ENCODE peak calls at places on chromosome 22, in five cellular contexts. One of them, this sample, is unnamed.

GRCh38 chr22:44821741-44822425 is 69.5 kb downstream of the ARHGAP8 start:
- DNase-seq in ovary: no peak
- DNase-seq in suprapubic skin: no peak
- DNase-seq in heart left ventricle: no peak
- DNase-seq in IMR-90: no peak
- DNase-seq in this sample: no peak

GRCh38 chr22:41542224-41542623 is 2.0 kb downstream of the POLR3H start:
- DNase-seq in ovary: no peak
- DNase-seq in suprapubic skin: no peak
- DNase-seq in heart left ventricle: no peak
- DNase-seq in IMR-90: no peak
- DNase-seq in this sample: no peak

GRCh38 chr22:31646186-31647019 is 15.6 kb downstream of the PISD start:
- DNase-seq in ovary: no peak
- DNase-seq in suprapubic skin: no peak
- DNase-seq in heart left ventricle: no peak
- DNase-seq in IMR-90: peak
- DNase-seq in this sample: peak

GRCh38 chr22:27870234-27871191 is 48.5 kb downstream of the PITPNB start:
- DNase-seq in ovary: no peak
- DNase-seq in suprapubic skin: no peak
- DNase-seq in heart left ventricle: no peak
- DNase-seq in IMR-90: no peak
- DNase-seq in this sample: no peak

GRCh38 chr22:22886546-22886945 is 1.1 kb upstream of the IGLL5 start:
- DNase-seq in ovary: no peak
- DNase-seq in suprapubic skin: peak
- DNase-seq in heart left ventricle: no peak
- DNase-seq in IMR-90: no peak
- DNase-seq in this sample: no peak

GRCh38 chr22:44661070-44661469 is 40.9 kb upstream of the PRR5 start:
- DNase-seq in ovary: no peak
- DNase-seq in suprapubic skin: no peak
- DNase-seq in heart left ventricle: peak
- DNase-seq in IMR-90: no peak
- DNase-seq in this sample: no peak

GRCh38 chr22:23169032-23169384 is 11.3 kb upstream of the BCR start:
- DNase-seq in ovary: no peak
- DNase-seq in suprapubic skin: no peak
- DNase-seq in heart left ventricle: no peak
- DNase-seq in IMR-90: no peak
- DNase-seq in this sample: no peak

GRCh38 chr22:37336474-37337028 is 54.2 kb downstream of the CYTH4 start:
- DNase-seq in ovary: no peak
- DNase-seq in suprapubic skin: no peak
- DNase-seq in heart left ventricle: no peak
- DNase-seq in IMR-90: no peak
- DNase-seq in this sample: no peak

GRCh38 chr22:37546436-37547248 is 13.6 kb upstream of the CDC42EP1 start:
- DNase-seq in ovary: peak
- DNase-seq in suprapubic skin: no peak
- DNase-seq in heart left ventricle: peak
- DNase-seq in IMR-90: peak
- DNase-seq in this sample: peak

GRCh38 chr22:27718186-27719032 is 83.1 kb downstream of the MN1 start:
- DNase-seq in ovary: peak
- DNase-seq in suprapubic skin: peak
- DNase-seq in heart left ventricle: peak
- DNase-seq in IMR-90: peak
- DNase-seq in this sample: peak

GRCh38 chr22:32677876-32678275 is 123.6 kb upstream of the TIMP3 start:
- DNase-seq in ovary: no peak
- DNase-seq in suprapubic skin: no peak
- DNase-seq in heart left ventricle: no peak
- DNase-seq in IMR-90: no peak
- DNase-seq in this sample: no peak

GRCh38 chr22:37500745-37501144 is 14.6 kb upstream of the MFNG start:
- DNase-seq in ovary: no peak
- DNase-seq in suprapubic skin: no peak
- DNase-seq in heart left ventricle: no peak
- DNase-seq in IMR-90: no peak
- DNase-seq in this sample: no peak

GRCh38 chr22:41397143-41397811 is 15.5 kb downstream of the TEF start:
- DNase-seq in ovary: no peak
- DNase-seq in suprapubic skin: no peak
- DNase-seq in heart left ventricle: no peak
- DNase-seq in IMR-90: no peak
- DNase-seq in this sample: no peak

GRCh38 chr22:30206964-30207363 is 39.6 kb downstream of the LIF start:
- DNase-seq in ovary: no peak
- DNase-seq in suprapubic skin: peak
- DNase-seq in heart left ventricle: peak
- DNase-seq in IMR-90: peak
- DNase-seq in this sample: peak

GRCh38 chr22:27032121-27032761 is 374.9 kb downstream of the MIAT start:
- DNase-seq in ovary: peak
- DNase-seq in suprapubic skin: no peak
- DNase-seq in heart left ventricle: peak
- DNase-seq in IMR-90: no peak
- DNase-seq in this sample: no peak

GRCh38 chr22:17775781-17776470 is 1.7 kb upstream of the BID start:
- DNase-seq in ovary: no peak
- DNase-seq in suprapubic skin: no peak
- DNase-seq in heart left ventricle: no peak
- DNase-seq in IMR-90: no peak
- DNase-seq in this sample: no peak

GRCh38 chr22:17774928-17775675 is 833 bp upstream of the BID start:
- DNase-seq in ovary: no peak
- DNase-seq in suprapubic skin: no peak
- DNase-seq in heart left ventricle: no peak
- DNase-seq in IMR-90: no peak
- DNase-seq in this sample: no peak

GRCh38 chr22:17772963-17773605 is 1.2 kb downstream of the BID start:
- DNase-seq in ovary: no peak
- DNase-seq in suprapubic skin: no peak
- DNase-seq in heart left ventricle: no peak
- DNase-seq in IMR-90: peak
- DNase-seq in this sample: peak

GRCh38 chr22:17773606-17774205 is 563 bp downstream of the BID start:
- DNase-seq in ovary: peak
- DNase-seq in suprapubic skin: no peak
- DNase-seq in heart left ventricle: no peak
- DNase-seq in IMR-90: peak
- DNase-seq in this sample: peak

GRCh38 chr22:17774206-17774927 is at the start of gene BID:
- DNase-seq in ovary: peak
- DNase-seq in suprapubic skin: no peak
- DNase-seq in heart left ventricle: peak
- DNase-seq in IMR-90: peak
- DNase-seq in this sample: peak
- TF ChIP-seq POLR2A in ovary: no peak
- TF ChIP-seq POLR2A in suprapubic skin: no peak
- TF ChIP-seq POLR2A in heart left ventricle: no peak
- TF ChIP-seq POLR2A in IMR-90: no peak
- TF ChIP-seq POLR2A in this sample: peak

DNA sequence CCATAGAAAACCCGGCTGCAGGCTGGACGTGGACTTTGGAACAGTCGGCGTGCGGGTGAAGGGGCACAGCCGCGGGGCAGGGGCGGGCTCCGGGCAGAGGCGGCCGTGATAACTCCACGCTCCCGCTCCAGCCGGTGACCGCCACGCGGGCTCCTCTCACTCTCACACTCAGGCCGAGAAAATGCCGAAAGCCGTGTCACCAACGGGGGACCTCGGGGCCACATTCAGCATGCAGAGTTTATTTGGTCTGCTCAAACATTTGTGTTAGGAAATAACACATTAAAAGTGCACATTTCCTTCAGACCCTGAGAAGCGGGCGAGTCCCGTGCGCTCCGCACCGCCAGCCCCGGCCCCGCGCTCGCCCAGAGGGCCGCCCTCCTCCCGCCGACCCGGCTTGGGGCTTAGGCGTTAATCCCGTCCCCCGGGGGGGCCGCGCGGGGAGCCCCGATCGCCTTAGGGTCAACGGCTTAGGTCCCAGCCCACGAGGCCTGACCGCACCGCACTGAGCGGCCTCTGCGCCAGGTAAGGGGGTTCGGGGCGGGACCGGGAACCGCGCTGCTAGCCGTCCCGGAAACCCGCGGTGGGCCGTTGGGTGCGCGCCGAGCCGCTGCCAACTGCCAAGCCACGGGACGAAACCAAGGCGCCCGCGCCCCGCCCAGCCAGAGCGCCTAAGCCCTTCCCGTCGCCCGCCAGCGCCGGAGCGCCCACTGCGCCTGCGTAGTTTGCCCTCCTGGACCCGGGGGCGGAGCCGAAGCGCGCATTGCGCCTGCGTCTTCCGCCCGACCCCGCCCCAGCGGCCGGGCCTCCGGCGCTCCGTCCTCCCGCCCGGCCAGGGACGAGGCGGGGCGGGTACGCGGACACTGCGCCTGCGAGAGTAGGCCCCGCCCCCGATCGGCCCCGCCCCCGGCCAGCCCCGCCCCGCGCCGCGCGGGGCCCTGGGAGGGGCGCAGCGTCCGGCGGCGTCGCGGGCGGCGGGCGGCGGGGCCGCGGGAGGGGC is at the start of gene ZBED4:
- DNase-seq in ovary: peak
- DNase-seq in suprapubic skin: peak
- DNase-seq in heart left ventricle: peak
- DNase-seq in IMR-90: peak
- DNase-seq in this sample: peak
- TF ChIP-seq POLR2A in ovary: peak
- TF ChIP-seq POLR2A in suprapubic skin: no peak
- TF ChIP-seq POLR2A in heart left ventricle: peak
- TF ChIP-seq POLR2A in IMR-90: peak
- TF ChIP-seq POLR2A in this sample: peak

DNA sequence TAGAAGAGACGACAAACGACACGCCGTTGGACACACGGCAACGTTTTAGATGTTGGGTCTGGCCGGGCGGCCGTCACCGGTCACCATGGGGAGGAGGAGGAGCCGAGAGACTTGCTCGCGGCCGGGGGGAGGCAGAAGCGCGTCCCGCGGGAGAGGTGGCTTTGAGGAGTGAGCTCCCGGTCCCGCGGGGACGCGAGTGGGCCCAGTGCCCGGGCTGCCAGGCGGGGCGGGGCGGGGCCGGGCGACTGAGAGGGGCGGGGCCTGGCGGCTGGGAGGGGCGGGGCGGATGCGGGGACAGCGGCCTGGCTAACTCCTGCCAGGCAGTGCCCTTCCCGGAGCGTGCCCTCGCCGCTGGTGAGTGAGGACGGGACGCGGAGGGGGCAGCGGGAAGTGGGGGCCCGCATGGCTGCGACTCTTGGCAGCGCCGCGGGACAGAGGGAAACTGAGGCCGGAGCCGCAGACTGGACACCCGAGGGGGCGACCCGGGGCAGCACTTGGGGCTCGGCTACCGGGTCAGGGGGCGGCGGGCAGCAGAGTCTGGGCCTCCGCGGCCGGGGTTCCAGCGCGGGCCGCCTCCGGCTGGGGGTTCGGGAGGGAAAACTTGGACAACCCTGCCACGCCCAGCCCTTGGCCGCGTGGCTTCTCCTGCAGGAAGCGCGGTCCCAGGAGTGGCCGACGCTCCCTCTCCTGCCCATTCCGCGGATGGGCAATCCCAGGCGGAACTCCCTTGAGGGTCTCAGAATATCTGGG is at the start of gene TSPO:
- DNase-seq in ovary: peak
- DNase-seq in suprapubic skin: peak
- DNase-seq in heart left ventricle: peak
- DNase-seq in IMR-90: peak
- DNase-seq in this sample: peak
- TF ChIP-seq POLR2A in ovary: no peak
- TF ChIP-seq POLR2A in suprapubic skin: no peak
- TF ChIP-seq POLR2A in heart left ventricle: no peak
- TF ChIP-seq POLR2A in IMR-90: no peak
- TF ChIP-seq POLR2A in this sample: peak

GRCh38 chr22:49969751-49970527 is 9.4 kb downstream of the PIM3 start:
- DNase-seq in ovary: peak
- DNase-seq in suprapubic skin: peak
- DNase-seq in heart left ventricle: no peak
- DNase-seq in IMR-90: no peak
- DNase-seq in this sample: no peak

GRCh38 chr22:49972163-49973017 is 11.8 kb downstream of the PIM3 start:
- DNase-seq in ovary: peak
- DNase-seq in suprapubic skin: peak
- DNase-seq in heart left ventricle: peak
- DNase-seq in IMR-90: no peak
- DNase-seq in this sample: no peak

GRCh38 chr22:49971232-49972162 is 10.9 kb downstream of the PIM3 start:
- DNase-seq in ovary: peak
- DNase-seq in suprapubic skin: peak
- DNase-seq in heart left ventricle: peak
- DNase-seq in IMR-90: no peak
- DNase-seq in this sample: peak

GRCh38 chr22:49968831-49969661 is 8.5 kb downstream of the PIM3 start:
- DNase-seq in ovary: peak
- DNase-seq in suprapubic skin: peak
- DNase-seq in heart left ventricle: no peak
- DNase-seq in IMR-90: no peak
- DNase-seq in this sample: no peak

GRCh38 chr22:49970528-49971231 is 10.1 kb downstream of the PIM3 start:
- DNase-seq in ovary: peak
- DNase-seq in suprapubic skin: peak
- DNase-seq in heart left ventricle: peak
- DNase-seq in IMR-90: peak
- DNase-seq in this sample: peak
- TF ChIP-seq POLR2A in ovary: peak
- TF ChIP-seq POLR2A in suprapubic skin: peak
- TF ChIP-seq POLR2A in heart left ventricle: no peak
- TF ChIP-seq POLR2A in IMR-90: peak
- TF ChIP-seq POLR2A in this sample: peak

DNA sequence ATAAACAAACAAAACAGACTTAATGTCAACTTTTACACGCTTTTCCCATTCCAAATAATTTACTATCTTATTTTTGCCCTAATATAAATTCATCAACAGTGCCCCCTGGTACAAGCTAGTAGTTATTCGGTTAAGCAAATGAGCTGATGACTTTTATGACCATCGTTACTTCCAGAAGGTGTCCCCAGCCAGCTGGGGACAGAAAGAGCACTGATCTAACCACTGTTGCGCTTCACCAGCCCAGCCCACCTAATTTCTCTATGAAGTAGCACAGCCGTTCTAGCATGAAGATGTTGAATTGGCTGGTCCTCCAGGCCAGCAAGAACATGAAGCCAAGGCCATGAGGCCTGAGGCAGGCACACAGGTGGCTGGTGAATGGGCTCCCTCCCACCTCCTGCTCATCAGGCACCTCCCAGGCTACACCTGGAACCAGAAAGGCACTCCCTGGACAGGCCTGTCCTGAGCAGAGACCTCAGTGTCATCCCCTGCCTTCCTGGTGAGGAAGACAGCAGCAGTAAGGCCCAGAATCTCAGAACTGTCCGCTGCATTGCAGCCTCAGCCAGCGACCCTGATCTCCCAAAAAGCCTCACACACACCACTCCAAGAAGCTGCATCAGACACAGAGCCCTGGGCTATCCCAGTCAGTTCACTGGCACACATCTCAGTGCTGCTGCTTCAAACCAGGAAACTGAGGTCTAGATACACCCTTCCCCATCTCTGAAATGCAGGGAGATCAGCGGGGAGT is 12.9 kb downstream of the GNB1L start:
- DNase-seq in ovary: no peak
- DNase-seq in suprapubic skin: no peak
- DNase-seq in heart left ventricle: no peak
- DNase-seq in IMR-90: no peak
- DNase-seq in this sample: no peak
- TF ChIP-seq POLR2A in ovary: no peak
- TF ChIP-seq POLR2A in suprapubic skin: no peak
- TF ChIP-seq POLR2A in heart left ventricle: no peak
- TF ChIP-seq POLR2A in IMR-90: no peak
- TF ChIP-seq POLR2A in this sample: no peak